ENCODE peak calls at places on chromosomes 5 and 9, in six cellular contexts. R is H1, M is IMR-90, F is H9, O is neuronal stem cell, U is mesenchymal stem cell. T is an unnamed sample. For H3K79me1, the result is how much of the 10 kb centered on the place peaks cover.

GRCh38 chr5:176543428-176544182 is 5.5 kb upstream of the CDHR2 start:
- DNase-seq in F (peak), R (no peak), M (no peak), O (peak), U (peak), T (peak)

GRCh38 chr9:127983847-127984289 is 3.1 kb upstream of the EEIG1 start:
- DNase-seq in R (no peak), F (no peak), U (no peak), M (no peak), O (no peak), T (no peak)

GRCh38 chr5:72379936-72380335 is 59.8 kb downstream of the PTCD2 start:
- DNase-seq in U (peak), M (peak), F (no peak), O (no peak), R (no peak), T (peak)

GRCh38 chr5:57420821-57421220 is 61.8 kb downstream of the ACTBL2 start:
- DNase-seq in M (no peak), U (no peak), F (no peak), R (no peak), O (no peak), T (no peak)

GRCh38 chr5:169992789-169993188 is 12.5 kb upstream of the INSYN2B start:
- DNase-seq in M (no peak), O (no peak), F (no peak), R (no peak), U (no peak), T (no peak)

GRCh38 chr9:131334568-131335105 is 45.1 kb downstream of the PLPP7 start:
- DNase-seq in U (peak), O (no peak), R (no peak), F (no peak), M (peak), T (peak)

GRCh38 chr9:87276327-87276841 is 221.3 kb upstream of the DAPK1 start:
- DNase-seq in R (no peak), O (no peak), U (peak), F (no peak), M (peak), T (peak)

GRCh38 chr5:14178671-14179211 is 35.6 kb downstream of the TRIO start:
- DNase-seq in O (peak), M (peak), F (peak), U (peak), R (peak), T (no peak)

GRCh38 chr5:71586052-71586940 is 844 bp upstream of the MCCC2 start:
- DNase-seq in F (no peak), U (no peak), M (peak), O (no peak), R (peak), T (no peak)

GRCh38 chr9:109992293-109992692 is 212.3 kb downstream of the PALM2AKAP2 start:
- DNase-seq in M (no peak), O (no peak), R (no peak), U (no peak), F (no peak), T (no peak)

GRCh38 chr5:59496524-59497134 is 396.9 kb downstream of the PDE4D start:
- DNase-seq in M (peak), U (no peak), O (no peak), R (no peak), F (peak), T (peak)

GRCh38 chr5:140564196-140565023 is at the start of the genes APBB3 and SLC35A4:
- DNase-seq in M (peak), O (peak), F (peak), U (peak), R (peak), T (peak)

GRCh38 chr5:147743686-147744332 is 38.7 kb downstream of the JAKMIP2 start:
- DNase-seq in R (no peak), U (peak), M (no peak), F (no peak), O (no peak), T (no peak)

GRCh38 chr9:109179801-109180523 is 12.9 kb upstream of the FRRS1L start:
- DNase-seq in M (no peak), F (no peak), U (no peak), O (no peak), R (no peak), T (no peak)

GRCh38 chr5:77852514-77853352 is 76.6 kb upstream of the TBCA start:
- DNase-seq in R (peak), F (peak), O (peak), U (peak), M (peak), T (peak)

DNA sequence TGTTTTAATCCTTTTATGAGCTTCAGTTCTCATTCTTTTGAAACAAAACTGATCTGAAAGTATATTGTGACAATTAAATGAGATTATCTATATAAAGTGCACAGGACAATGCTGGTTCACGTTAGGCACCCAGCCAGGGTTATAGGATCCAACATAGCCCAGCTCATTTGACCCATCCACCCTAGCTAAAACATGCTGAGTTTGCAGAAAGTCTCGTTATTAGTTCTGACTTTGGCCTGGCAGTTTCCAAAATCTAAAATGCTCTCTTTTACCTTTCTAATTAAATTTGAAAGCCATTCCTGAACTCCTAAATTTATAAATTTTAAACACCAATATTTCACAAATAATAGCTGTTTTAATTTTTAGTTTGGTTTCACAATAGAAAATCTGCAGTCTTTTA is 131.9 kb upstream of the PTPRD start:
- DNase-seq in M (no peak), F (no peak), U (no peak), R (no peak), O (no peak), T (no peak)
- H2AFZ ChIP-seq in M (no peak), F (no peak), U (no peak), R (no peak), O (no peak), T (no peak)

GRCh38 chr5:150506571-150507282 is 1.2 kb upstream of the NDST1 start:
- DNase-seq in O (no peak), M (no peak), R (no peak), F (no peak), U (no peak), T (no peak)

GRCh38 chr5:150503386-150503785 is 4.5 kb upstream of the NDST1 start:
- DNase-seq in U (no peak), F (no peak), R (no peak), O (no peak), M (no peak), T (no peak)

GRCh38 chr5:150505816-150506215 is 2.1 kb upstream of the NDST1 start:
- DNase-seq in F (no peak), R (no peak), O (no peak), M (no peak), U (no peak), T (peak)

GRCh38 chr5:150503977-150504620 is 3.8 kb upstream of the NDST1 start:
- DNase-seq in F (no peak), R (no peak), U (no peak), M (no peak), O (no peak), T (no peak)

GRCh38 chr5:150505041-150505511 is 2.9 kb upstream of the NDST1 start:
- DNase-seq in F (no peak), R (no peak), M (no peak), O (no peak), U (no peak), T (no peak)
- H3K79me1 ChIP-seq in F (under half), R (under half), M (under half), O (under half), U (under half), T (under half)

GRCh38 chr5:144333336-144333920 is 162.8 kb downstream of the KCTD16 start:
- DNase-seq in M (peak), O (no peak), F (no peak), U (no peak), R (no peak), T (no peak)

GRCh38 chr5:144336619-144337018 is 165.9 kb downstream of the KCTD16 start:
- DNase-seq in F (no peak), M (no peak), U (no peak), O (no peak), R (no peak), T (no peak)

GRCh38 chr5:144336191-144336590 is 165.5 kb downstream of the KCTD16 start:
- DNase-seq in U (no peak), R (no peak), O (no peak), M (no peak), F (no peak), T (no peak)

GRCh38 chr5:144332265-144332664 is 161.6 kb downstream of the KCTD16 start:
- DNase-seq in R (no peak), O (no peak), U (no peak), M (peak), F (peak), T (no peak)

GRCh38 chr5:144335561-144335960 is 164.9 kb downstream of the KCTD16 start:
- DNase-seq in R (no peak), U (no peak), M (no peak), F (no peak), O (no peak), T (no peak)
- H2AFZ ChIP-seq in R (no peak), U (no peak), M (no peak), F (no peak), O (peak), T (no peak)

GRCh38 chr5:9742848-9743247 is 112.7 kb upstream of the TAS2R1 start:
- DNase-seq in F (no peak), O (no peak), M (no peak), U (no peak), R (no peak), T (no peak)
- H3K79me1 ChIP-seq in F (under half), O (under half), M (under half), U (under half), R (under half), T (under half)

DNA sequence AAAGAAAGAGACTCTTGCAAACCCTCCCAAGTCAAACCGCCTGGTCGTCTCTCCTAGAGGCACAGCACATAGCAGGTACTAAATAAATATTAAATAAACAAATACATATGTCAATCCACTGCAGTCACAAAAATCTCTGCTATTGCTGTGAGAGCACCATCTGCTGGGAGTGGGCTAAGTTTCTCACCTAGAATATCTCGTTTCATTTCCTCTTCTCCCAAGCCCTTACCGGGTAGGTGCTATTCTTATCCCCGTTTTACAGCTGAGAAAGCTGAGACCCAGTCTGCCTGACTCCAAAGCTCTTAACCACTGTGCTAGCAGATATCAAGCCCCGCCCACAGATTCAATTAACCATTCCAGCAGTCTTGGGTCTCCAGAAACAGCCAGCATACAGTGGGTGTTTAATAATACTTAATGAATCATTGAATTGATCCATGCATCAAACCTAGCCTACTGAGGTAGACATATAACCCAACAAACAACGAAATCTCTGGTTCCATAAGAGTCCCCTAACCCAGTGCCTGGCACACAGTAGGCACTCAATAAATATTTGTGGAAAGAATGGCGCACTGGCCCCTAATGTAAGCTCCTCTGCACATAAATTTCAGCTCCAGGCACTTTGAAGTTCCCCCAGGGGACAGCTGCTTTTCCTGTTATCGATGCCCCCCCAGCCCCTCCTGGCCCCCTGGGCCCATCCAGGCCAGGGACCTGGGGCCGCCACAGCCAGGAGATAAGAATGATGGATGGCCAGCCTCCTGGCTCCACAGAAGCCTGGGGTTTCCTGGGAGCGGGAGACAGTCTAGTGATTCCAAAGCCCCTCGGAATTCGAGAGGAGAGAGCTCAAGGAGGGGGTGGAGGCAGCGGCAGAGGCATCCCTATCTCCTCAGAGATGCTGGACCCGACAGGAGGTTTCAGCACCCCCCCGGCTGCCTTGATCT is 98.1 kb upstream of the HAND1 start:
- DNase-seq in M (no peak), U (no peak), R (no peak), O (no peak), F (no peak), T (no peak)
- H2AFZ ChIP-seq in M (no peak), U (no peak), R (no peak), O (no peak), F (no peak), T (no peak)

GRCh38 chr5:6729400-6730310 is 16.4 kb downstream of the TENT4A start:
- DNase-seq in R (no peak), U (no peak), F (no peak), O (no peak), M (no peak), T (no peak)

GRCh38 chr5:6726006-6726405 is 12.8 kb downstream of the TENT4A start:
- DNase-seq in R (no peak), F (no peak), O (no peak), U (no peak), M (no peak), T (no peak)

GRCh38 chr5:6728795-6729183 is 15.6 kb downstream of the TENT4A start:
- DNase-seq in F (no peak), M (no peak), U (no peak), O (no peak), R (no peak), T (no peak)

GRCh38 chr5:6727231-6727630 is 14.0 kb downstream of the TENT4A start:
- DNase-seq in O (no peak), U (no peak), M (no peak), R (no peak), F (no peak), T (no peak)

GRCh38 chr5:6728011-6728794 is 15.0 kb downstream of the TENT4A start:
- DNase-seq in F (no peak), O (no peak), U (no peak), M (no peak), R (no peak), T (peak)
- H3K79me1 ChIP-seq in F (under half), O (under half), U (under half), M (under half), R (under half), T (under half)

DNA sequence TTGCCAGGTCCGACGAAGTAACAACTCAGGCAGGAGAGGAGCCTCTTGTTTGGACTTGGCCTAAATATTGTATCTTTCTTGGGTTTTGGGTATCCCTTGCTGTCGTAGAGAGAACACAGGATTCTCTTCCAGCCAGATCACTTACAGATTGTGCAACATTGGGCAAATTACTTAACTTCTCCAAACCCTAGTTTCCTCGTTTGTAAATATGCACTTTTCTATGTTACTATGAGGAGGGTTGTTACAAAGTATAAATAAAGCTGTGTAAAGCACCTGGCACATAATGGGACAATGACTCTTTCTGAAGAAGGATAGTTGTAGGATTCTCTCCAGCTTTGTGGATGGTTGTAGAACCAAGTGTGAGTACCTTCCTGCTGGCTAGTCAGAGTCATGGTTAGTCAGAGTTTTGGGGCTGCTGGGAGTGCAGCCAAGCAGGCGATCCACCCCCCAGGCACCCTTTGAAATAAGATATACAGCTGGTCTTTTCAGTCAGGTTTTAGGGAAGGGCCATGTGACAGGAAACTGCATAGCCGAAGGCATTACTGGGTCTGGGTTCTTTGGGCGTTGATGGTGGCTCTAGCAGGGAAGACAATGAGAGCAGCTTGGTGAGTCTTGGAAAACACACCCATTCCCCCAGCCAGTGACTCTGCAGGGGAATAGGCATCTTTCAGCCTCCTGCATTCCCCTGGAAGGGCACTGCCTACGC is 49.9 kb upstream of the GDNF start:
- DNase-seq in F (no peak), R (no peak), U (peak), M (peak), O (no peak), T (no peak)
- H2AFZ ChIP-seq in F (no peak), R (no peak), U (no peak), M (peak), O (no peak), T (no peak)

GRCh38 chr9:91812191-91812590 is 137.8 kb downstream of the ROR2 start:
- DNase-seq in M (no peak), F (no peak), U (no peak), R (no peak), O (no peak), T (no peak)
- H3K79me1 ChIP-seq in M (under half), F (under half), U (under half), R (under half), O (under half), T (under half)

GRCh38 chr9:98220911-98221310 is 28.5 kb upstream of the CORO2A start:
- DNase-seq in O (no peak), F (no peak), M (no peak), U (no peak), R (no peak), T (no peak)
- H2AFZ ChIP-seq in O (no peak), F (no peak), M (no peak), U (no peak), R (no peak), T (no peak)

GRCh38 chr9:92740015-92740408 is 24.6 kb downstream of the BICD2 start:
- DNase-seq in F (no peak), M (peak), U (no peak), O (no peak), R (no peak), T (no peak)

GRCh38 chr9:92740969-92741368 is 23.7 kb downstream of the BICD2 start:
- DNase-seq in U (no peak), R (no peak), M (no peak), F (no peak), O (no peak), T (peak)

GRCh38 chr9:92740446-92740961 is 24.1 kb downstream of the BICD2 start:
- DNase-seq in M (no peak), O (no peak), U (no peak), R (no peak), F (no peak), T (no peak)

GRCh38 chr9:92738661-92739081 is 26.0 kb downstream of the BICD2 start:
- DNase-seq in U (no peak), M (no peak), R (no peak), F (no peak), O (no peak), T (peak)

GRCh38 chr9:92739346-92740014 is 25.2 kb downstream of the BICD2 start:
- DNase-seq in U (no peak), F (no peak), O (no peak), R (no peak), M (no peak), T (no peak)
- H3K79me1 ChIP-seq in U (under half), F (under half), O (under half), R (under half), M (half or more), T (under half)

T was measured in trophoblast cell.